ENCODE peak calls at places on chromosomes 4 and X, in four cellular contexts. X is thyroid gland, Y is right atrium auricular region, T is left ventricle myocardium inferior. A is an unnamed sample.

GRCh38 chr4:38983756-38984647 is 48.2 kb downstream of the TMEM156 start:
- DNase-seq in Y (no peak), T (no peak), X (no peak), A (no peak)

GRCh38 chr4:7298601-7299000 is 106.3 kb downstream of the SORCS2 start:
- DNase-seq in X (no peak), Y (no peak), T (no peak), A (no peak)

GRCh38 chr4:64000241-64000640 is 409.0 kb downstream of the TECRL start:
- DNase-seq in X (no peak), Y (no peak), T (no peak), A (no peak)

GRCh38 chr4:140103676-140104075 is 50.3 kb downstream of the MAML3 start:
- DNase-seq in T (no peak), X (no peak), Y (no peak), A (no peak)

GRCh38 chr4:56979674-56980073 is 978 bp downstream of the POLR2B start:
- DNase-seq in T (no peak), X (peak), Y (no peak), A (no peak)

GRCh38 chrX:25873196-25873595 is 264.9 kb upstream of the MAGEB18 start:
- DNase-seq in X (no peak), Y (no peak), T (no peak), A (no peak)

GRCh38 chr4:53004497-53005148 is 142.5 kb downstream of the RASL11B start:
- DNase-seq in X (no peak), Y (no peak), T (no peak), A (no peak)

GRCh38 chr4:110631582-110632505 is 9.0 kb upstream of the PITX2 start:
- DNase-seq in Y (no peak), T (peak), X (peak), A (peak)

GRCh38 chr4:38965866-38966265 is 66.3 kb downstream of the TMEM156 start:
- DNase-seq in X (no peak), T (no peak), Y (no peak), A (no peak)

GRCh38 chrX:39336709-39337294 is 535.5 kb downstream of the MID1IP1 start:
- DNase-seq in T (no peak), X (no peak), Y (no peak), A (no peak)

GRCh38 chr4:98674404-98675173 is 16.2 kb upstream of the TSPAN5 start:
- DNase-seq in X (no peak), T (no peak), Y (no peak), A (no peak)

GRCh38 chrX:136209016-136209738 is 42.0 kb downstream of the MAP7D3 start:
- DNase-seq in X (peak), T (peak), Y (no peak), A (peak)

GRCh38 chrX:34126011-34126410 is 6.1 kb downstream of the FAM47A start:
- DNase-seq in X (no peak), Y (no peak), T (no peak), A (no peak)

GRCh38 chr4:173415885-173416658 is 17.2 kb upstream of the SCRG1 start:
- DNase-seq in X (peak), T (peak), Y (peak), A (peak)
- TF ChIP-seq CTCF in X (no peak), T (no peak), Y (no peak), A (no peak)

DNA sequence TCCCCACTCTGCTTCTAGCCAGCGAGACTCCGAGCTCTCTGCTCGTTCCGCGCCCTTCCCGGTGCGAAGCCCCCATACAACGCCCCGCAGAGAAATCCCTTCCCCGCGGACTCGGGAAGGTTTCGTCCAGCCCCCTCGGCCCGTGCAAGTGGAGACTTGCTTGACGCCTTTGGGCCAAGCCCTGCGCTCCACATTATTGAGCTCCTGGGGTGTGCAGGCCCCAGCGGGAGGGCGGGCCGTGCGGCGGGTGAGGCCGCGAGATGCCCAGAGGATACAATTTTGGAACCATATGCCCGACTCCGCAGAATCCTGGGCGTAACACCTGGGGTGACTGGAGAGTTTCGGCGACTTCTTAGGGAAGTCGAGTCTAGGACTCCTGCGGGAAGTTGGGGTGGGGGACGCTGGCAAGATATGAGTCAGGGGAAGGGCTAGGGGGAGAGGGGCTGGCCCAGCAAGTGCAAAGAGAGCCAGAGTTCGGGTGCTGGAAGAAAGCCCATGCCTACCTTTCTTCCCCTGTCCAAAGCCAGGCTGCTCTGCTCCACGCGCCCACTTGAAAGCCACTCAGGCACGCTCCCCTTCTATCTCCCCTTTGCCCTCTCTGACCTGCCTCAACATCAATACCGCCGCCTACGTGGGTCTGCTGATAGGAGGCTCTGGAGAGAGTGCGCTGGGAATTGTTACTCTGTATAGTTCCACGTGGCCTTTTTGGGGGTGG is 1.1 kb upstream of the ELF4 start:
- DNase-seq in T (no peak), Y (no peak), X (no peak), A (no peak)
- H3K4me3 ChIP-seq in T (peak), Y (peak), X (peak), A (peak)

DNA sequence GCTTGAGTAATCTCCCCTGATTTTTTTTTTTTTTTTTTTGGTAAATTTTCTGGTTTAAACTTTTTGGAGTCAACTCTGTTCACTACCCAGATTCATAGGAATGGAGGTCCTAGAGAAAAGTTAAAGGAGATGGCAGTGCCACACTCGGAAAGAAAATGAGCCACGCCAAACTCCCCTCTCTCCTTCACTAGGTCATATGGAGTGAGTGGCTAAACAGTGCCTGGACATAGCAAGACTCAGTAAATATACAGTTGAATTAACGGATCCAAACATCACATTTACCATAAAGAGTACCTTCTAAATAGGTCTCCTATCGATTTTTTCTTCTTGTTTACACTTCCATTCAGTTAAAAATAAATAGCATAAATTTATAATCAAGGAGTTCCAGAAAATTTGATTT is 13.6 kb upstream of the AMTN start:
- DNase-seq in X (no peak), T (no peak), Y (no peak), A (no peak)
- H3K27ac ChIP-seq in X (no peak), T (no peak), Y (no peak), A (no peak)

GRCh38 chrX:53412441-53412840 is 10.0 kb downstream of the SMC1A start:
- DNase-seq in X (no peak), T (no peak), Y (no peak), A (no peak)
- TF ChIP-seq CTCF in X (no peak), T (no peak), Y (no peak), A (no peak)

GRCh38 chr4:150579591-150580234 is 2.2 kb upstream of the MAB21L2 start:
- DNase-seq in T (peak), X (no peak), Y (no peak), A (no peak)
- H3K4me3 ChIP-seq in T (peak), X (no peak), Y (peak), A (peak)

A was measured in dorsolateral prefrontal cortex.